ENCODE peak calls at places on chromosomes 4 and X, in five cellular contexts. B, P, Z, I and G are unnamed samples. For H3K4me1, the result is how much of the 10 kb centered on the place peaks cover.

GRCh38 chrX:15151267-15152196 is 118.4 kb downstream of the ASB9 start:
- DNase-seq in B (no peak), P (no peak), I (no peak), Z (no peak), G (no peak)

GRCh38 chr4:180665994-180666818 is 1577.0 kb upstream of the TENM3 start:
- DNase-seq in B (peak), P (no peak), I (peak), Z (peak), G (no peak)

GRCh38 chrX:102155806-102156179 is at the start of gene BEX5:
- DNase-seq in Z (no peak), I (peak), B (no peak), P (no peak), G (peak)

GRCh38 chr4:102445213-102445612 is 55.9 kb upstream of the NFKB1 start:
- DNase-seq in I (no peak), P (no peak), Z (no peak), B (no peak), G (no peak)

GRCh38 chr4:153249199-153250154 is 45.2 kb downstream of the TRIM2 start:
- DNase-seq in B (peak), Z (no peak), I (peak), P (no peak), G (peak)

GRCh38 chr4:126051709-126052424 is 737.1 kb downstream of the FAT4 start:
- DNase-seq in Z (no peak), B (peak), I (no peak), P (no peak), G (no peak)

GRCh38 chr4:72715299-72715698 is 146.3 kb upstream of the ADAMTS3 start:
- DNase-seq in I (no peak), Z (no peak), P (no peak), B (no peak), G (no peak)

GRCh38 chr4:150078996-150079581 is 844 bp downstream of the DCLK2 start:
- DNase-seq in I (peak), Z (no peak), B (peak), P (no peak), G (peak)

GRCh38 chr4:2793578-2793919 is 664 bp downstream of the SH3BP2 start:
- DNase-seq in Z (no peak), P (no peak), B (peak), I (no peak), G (peak)

GRCh38 chrX:117568238-117568637 is 548.4 kb downstream of the KLHL13 start:
- DNase-seq in I (no peak), B (no peak), Z (no peak), P (no peak), G (no peak)

GRCh38 chr4:177242651-177243296 is 66.9 kb upstream of the NEIL3 start:
- DNase-seq in B (peak), Z (no peak), I (no peak), P (no peak), G (no peak)

GRCh38 chr4:91302120-91302519 is 1001.6 kb upstream of the GRID2 start:
- DNase-seq in B (no peak), Z (no peak), I (no peak), P (no peak), G (no peak)

GRCh38 chr4:5021546-5021945 is 2.3 kb upstream of the CYTL1 start:
- DNase-seq in P (no peak), B (no peak), I (no peak), Z (no peak), G (no peak)

GRCh38 chr4:112031712-112032328 is 113.4 kb upstream of the FAM241A start:
- DNase-seq in B (peak), I (peak), P (no peak), Z (peak), G (no peak)

GRCh38 chrX:69618803-69619202 is 2.9 kb downstream of the EDA start:
- DNase-seq in B (peak), I (peak), Z (no peak), P (no peak), G (peak)

GRCh38 chr4:924107-925096 is 7.7 kb downstream of the GAK start:
- DNase-seq in I (no peak), B (peak), P (no peak), Z (no peak), G (peak)

GRCh38 chr4:19177616-19178015 is 1074.1 kb upstream of the SLIT2 start:
- DNase-seq in P (no peak), I (no peak), Z (no peak), B (peak), G (no peak)

GRCh38 chr4:130306566-130306965 is 1210.6 kb downstream of the C4orf33 start:
- DNase-seq in I (no peak), Z (no peak), P (no peak), B (no peak), G (no peak)

GRCh38 chr4:11106769-11107168 is 321.9 kb downstream of the HS3ST1 start:
- DNase-seq in I (no peak), Z (no peak), P (no peak), B (no peak), G (no peak)

GRCh38 chrX:63961964-63962363 is 176.9 kb upstream of the ARHGEF9 start:
- DNase-seq in Z (no peak), B (no peak), I (no peak), P (no peak), G (no peak)

GRCh38 chr4:89496851-89497250 is 189.3 kb upstream of the GPRIN3 start:
- DNase-seq in P (no peak), Z (no peak), B (peak), I (no peak), G (no peak)

GRCh38 chr4:145195167-145195952 is 15.0 kb upstream of the OTUD4 start:
- DNase-seq in I (no peak), Z (no peak), P (no peak), B (no peak), G (no peak)

GRCh38 chr4:67712000-67712625 is 11.2 kb upstream of the UBA6 start:
- DNase-seq in Z (no peak), B (no peak), P (no peak), I (no peak), G (no peak)

GRCh38 chrX:68307767-68308166 is 125.5 kb downstream of the OPHN1 start:
- DNase-seq in B (peak), Z (no peak), I (no peak), P (no peak), G (no peak)

GRCh38 chr4:26343041-26343403 is 22.2 kb downstream of the RBPJ start:
- DNase-seq in I (no peak), P (no peak), Z (no peak), B (peak), G (no peak)

GRCh38 chrX:19725545-19726102 is 161.8 kb downstream of the SH3KBP1 start:
- DNase-seq in P (no peak), I (no peak), B (peak), Z (no peak), G (no peak)

GRCh38 chr4:113636877-113637276 is 124.7 kb downstream of the CAMK2D start:
- DNase-seq in Z (no peak), I (no peak), B (peak), P (no peak), G (no peak)

GRCh38 chr4:182645511-182645910 is 271.7 kb downstream of the DCTD start:
- DNase-seq in P (no peak), B (no peak), I (no peak), Z (no peak), G (no peak)

GRCh38 chr4:13432453-13432852 is 51.7 kb downstream of the RAB28 start:
- DNase-seq in Z (no peak), B (peak), P (no peak), I (no peak), G (no peak)

GRCh38 chr4:24547979-24548378 is 36.4 kb downstream of the DHX15 start:
- DNase-seq in B (no peak), Z (no peak), I (no peak), P (no peak), G (no peak)

GRCh38 chrX:8139713-8140112 is 31.4 kb downstream of the VCX2 start:
- DNase-seq in I (no peak), B (no peak), P (no peak), Z (no peak), G (no peak)

GRCh38 chr4:184097240-184097619 is 120.4 kb downstream of the ENPP6 start:
- DNase-seq in Z (no peak), I (peak), B (no peak), P (no peak), G (peak)

GRCh38 chrX:150587585-150588503 is 19.4 kb downstream of the MTM1 start:
- DNase-seq in Z (no peak), P (no peak), B (no peak), I (no peak), G (peak)

GRCh38 chrX:44332437-44332836 is 11.0 kb downstream of the EFHC2 start:
- DNase-seq in P (no peak), I (no peak), Z (no peak), B (no peak), G (no peak)

GRCh38 chrX:54178100-54178940 is 4.7 kb downstream of the FAM120C start:
- DNase-seq in P (no peak), B (peak), Z (no peak), I (no peak), G (no peak)

GRCh38 chrX:24890677-24891076 is 125.1 kb downstream of the ARX start:
- DNase-seq in P (no peak), Z (no peak), I (no peak), B (no peak), G (no peak)

GRCh38 chr4:82667761-82668505 is 106.1 kb upstream of the TMEM150C start:
- DNase-seq in Z (no peak), P (no peak), I (no peak), B (no peak), G (no peak)

GRCh38 chrX:21926527-21927278 is 13.8 kb upstream of the SMS start:
- DNase-seq in B (peak), Z (peak), P (no peak), I (no peak), G (no peak)

GRCh38 chr4:94483895-94484294 is 32.2 kb downstream of the PDLIM5 start:
- DNase-seq in I (no peak), P (no peak), B (no peak), Z (no peak), G (no peak)
- H3K4me1 ChIP-seq in I (under half), P (under half), B (under half), Z (under half), G (half or more)

GRCh38 chrX:110006161-110006560 is 3.2 kb downstream of the TMEM164 start:
- DNase-seq in Z (no peak), B (no peak), I (no peak), P (no peak), G (no peak)

GRCh38 chrX:110004210-110004609 is 1.3 kb downstream of the TMEM164 start:
- DNase-seq in Z (no peak), B (no peak), I (peak), P (no peak), G (no peak)

GRCh38 chrX:110004970-110005369 is 2.1 kb downstream of the TMEM164 start:
- DNase-seq in Z (no peak), P (no peak), I (no peak), B (no peak), G (no peak)

GRCh38 chrX:110008001-110008635 is 5.2 kb downstream of the TMEM164 start:
- DNase-seq in P (no peak), B (no peak), Z (no peak), I (no peak), G (no peak)

GRCh38 chrX:110006826-110007375 is 4.0 kb downstream of the TMEM164 start:
- DNase-seq in I (no peak), Z (no peak), P (no peak), B (peak), G (no peak)
- H3K27ac ChIP-seq in I (no peak), Z (no peak), P (no peak), B (no peak), G (no peak)

GRCh38 chrX:71619193-71619592 is 882 bp upstream of the CXCR3 start:
- DNase-seq in I (no peak), B (no peak), P (no peak), Z (no peak), G (no peak)
- H3K4me1 ChIP-seq in I (under half), B (under half), P (under half), Z (under half), G (under half)

DNA sequence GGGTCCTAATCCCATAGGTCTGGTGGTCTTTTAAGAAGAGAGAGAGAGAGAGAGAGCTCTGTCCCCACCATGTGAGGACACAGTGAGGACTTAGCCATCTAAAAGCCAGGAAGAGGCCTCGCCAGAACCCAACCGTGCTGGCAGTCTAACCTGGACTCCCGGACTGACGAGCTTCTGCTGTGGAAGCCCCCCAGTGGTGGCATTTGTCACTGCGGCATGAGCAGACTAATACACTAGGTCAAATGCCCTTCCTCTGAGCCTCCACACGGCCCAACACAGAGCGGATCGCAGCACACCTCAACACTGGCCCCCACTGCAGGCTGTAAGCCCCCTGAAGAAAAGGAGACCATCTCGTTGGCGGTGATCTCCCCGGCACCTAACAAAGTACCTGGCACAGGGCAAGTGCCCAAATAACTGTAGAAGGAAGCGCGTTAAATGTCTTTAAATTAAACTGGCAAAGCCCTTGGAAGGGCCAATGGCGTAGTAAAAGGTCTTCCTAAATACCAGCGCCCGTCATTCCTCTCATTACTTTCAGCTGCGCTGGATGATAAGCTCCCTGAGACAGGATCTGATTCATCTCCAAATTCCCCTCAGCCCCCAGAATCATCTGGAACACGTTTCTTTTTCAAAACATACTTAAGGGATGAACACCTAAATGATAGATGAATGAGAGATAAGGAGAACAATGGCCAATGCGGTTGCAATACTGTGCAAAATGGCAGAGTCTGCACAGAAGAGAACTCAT is 95.2 kb downstream of the AFAP1 start:
- DNase-seq in I (peak), Z (no peak), P (no peak), B (peak), G (peak)
- H3K27ac ChIP-seq in I (no peak), Z (peak), P (peak), B (peak), G (peak)

DNA sequence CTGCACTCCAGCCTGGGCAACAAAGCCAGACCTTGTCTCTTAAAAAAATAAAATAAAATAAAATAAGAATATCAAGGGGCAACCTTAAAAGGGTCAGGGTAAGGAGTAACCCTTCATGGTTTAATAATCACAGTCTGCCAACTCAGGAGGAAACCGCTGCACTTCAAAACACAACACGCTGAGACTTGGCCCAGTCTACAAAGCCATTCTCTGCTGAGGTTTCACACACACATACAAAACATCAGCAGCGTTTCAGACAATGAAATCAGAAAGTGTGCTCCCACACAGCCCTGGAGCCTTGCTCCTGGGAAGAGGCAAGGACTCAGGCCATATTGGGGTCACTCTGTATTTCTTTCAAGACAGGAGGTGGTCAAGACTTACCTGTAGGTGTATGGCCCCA is 18.3 kb downstream of the SCARB2 start:
- DNase-seq in I (no peak), Z (no peak), B (no peak), P (no peak), G (no peak)
- H3K4me1 ChIP-seq in I (half or more), Z (under half), B (under half), P (half or more), G (half or more)

DNA sequence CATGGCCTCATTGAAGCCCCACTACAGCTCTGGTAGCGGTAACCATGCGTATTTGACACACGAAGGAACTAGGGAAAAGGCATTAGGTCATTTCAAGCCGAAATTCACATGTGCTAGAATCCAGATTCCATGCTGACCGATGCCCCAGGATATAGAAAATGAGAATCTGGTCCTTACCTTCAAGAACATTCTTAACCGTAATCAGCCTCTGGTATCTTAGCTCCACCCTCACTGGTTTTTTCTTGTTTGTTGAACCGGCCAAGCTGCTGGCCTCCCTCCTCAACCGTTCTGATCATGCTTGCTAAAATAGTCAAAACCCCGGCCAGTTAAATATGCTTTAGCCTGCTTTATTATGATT is 875 bp downstream of the HPRT1 start:
- DNase-seq in I (no peak), Z (no peak), B (peak), P (no peak), G (no peak)
- H3K27ac ChIP-seq in I (no peak), Z (peak), B (no peak), P (no peak), G (no peak)

DNA sequence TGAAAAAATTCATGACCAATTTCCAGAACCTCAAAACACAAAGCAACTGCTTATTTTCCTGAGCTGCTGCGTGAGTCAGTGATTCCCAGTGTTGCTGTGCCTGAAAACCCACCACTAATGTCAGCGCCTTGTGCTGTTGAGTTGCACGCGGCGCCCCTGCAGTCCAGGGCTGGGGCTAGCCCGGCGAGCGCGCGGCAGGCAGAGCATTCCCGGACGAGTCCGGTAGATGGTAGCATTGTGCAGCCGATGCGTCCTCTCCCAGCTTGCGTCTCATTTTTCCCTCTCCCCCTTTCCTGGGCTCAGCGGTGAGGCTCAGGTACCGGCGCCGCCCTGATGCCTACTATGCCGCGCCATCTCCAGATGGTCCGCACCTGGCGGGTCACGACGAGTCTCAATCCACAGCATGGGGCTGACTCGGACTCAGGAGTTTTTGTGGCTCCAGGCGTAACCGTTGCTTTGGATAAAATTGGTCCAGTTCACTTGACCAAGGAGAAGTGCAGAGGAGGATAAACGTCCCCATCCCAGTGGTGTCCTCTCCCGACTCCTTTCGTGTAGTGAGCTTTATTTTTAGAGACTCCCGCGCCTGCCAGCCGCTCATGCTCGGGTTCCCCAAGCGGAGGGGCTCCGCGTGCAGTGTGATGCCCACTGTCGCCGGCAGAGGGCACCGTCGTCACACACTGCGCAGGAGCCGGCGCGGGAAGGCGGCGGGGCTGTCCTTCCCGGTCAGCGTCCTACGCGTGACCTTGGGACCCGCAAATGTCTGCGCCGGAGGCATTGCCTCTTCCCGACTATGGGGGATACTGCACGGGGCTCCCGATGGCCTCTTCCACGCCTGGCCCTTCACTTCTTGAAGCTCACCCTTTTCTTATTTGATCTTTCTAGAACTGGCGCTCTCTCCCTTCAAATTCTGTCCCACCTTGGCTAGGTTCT is 53.6 kb upstream of the IGFBP7 start:
- DNase-seq in B (peak), P (peak), I (peak), Z (peak), G (peak)
- H3K4me1 ChIP-seq in B (under half), P (under half), I (under half), Z (under half), G (under half)